ENCODE peak calls at places on chromosomes 7 and 10, in six cellular contexts. A is heart right ventricle; I is GM12878; Y is LoVo; F is activated T-cell treated with anti-CD3 and anti-CD28 coated beads, Interleukin-2, amount 50 U/mL, for 72 hours; G is mammary epithelial cell. S is an unnamed sample.

GRCh38 chr10:129541748-129542487 is 74.9 kb downstream of the MGMT start:
- DNase-seq in Y (no peak), F (no peak), A (no peak), I (no peak), G (no peak), S (no peak)

GRCh38 chr7:67484244-67484751 is 487.7 kb downstream of the TYW1 start:
- DNase-seq in Y (peak), G (peak), F (peak), A (peak), I (no peak), S (peak)

GRCh38 chr7:108581655-108582491 is 12.2 kb downstream of the DNAJB9 start:
- DNase-seq in G (peak), F (no peak), Y (peak), A (no peak), I (no peak), S (peak)

GRCh38 chr7:143415696-143416095 is 7.0 kb upstream of the EPHA1 start:
- DNase-seq in G (peak), Y (peak), F (no peak), A (no peak), I (no peak), S (peak)

GRCh38 chr10:71053169-71053895 is 159.0 kb upstream of the UNC5B start:
- DNase-seq in Y (no peak), A (no peak), F (no peak), G (no peak), I (no peak), S (no peak)

GRCh38 chr10:44958897-44959242 is 732 bp upstream of the RASSF4 start:
- DNase-seq in A (no peak), F (no peak), G (no peak), Y (no peak), I (no peak), S (no peak)

GRCh38 chr10:86693721-86694369 is 25.5 kb downstream of the LDB3 start:
- DNase-seq in Y (no peak), G (no peak), I (no peak), F (peak), A (peak), S (peak)

GRCh38 chr7:80596933-80597517 is 41.4 kb upstream of the CD36 start:
- DNase-seq in I (no peak), A (no peak), F (no peak), Y (no peak), G (no peak), S (no peak)

GRCh38 chr10:33559105-33559504 is 224.6 kb upstream of the NRP1 start:
- DNase-seq in F (no peak), Y (no peak), I (no peak), A (no peak), G (peak), S (peak)

GRCh38 chr7:118079369-118079768 is 104.6 kb upstream of the LSM8 start:
- DNase-seq in I (no peak), F (no peak), A (no peak), G (peak), Y (no peak), S (peak)

GRCh38 chr10:109963439-109963838 is 40.1 kb upstream of the XPNPEP1 start:
- DNase-seq in G (no peak), F (no peak), I (no peak), Y (no peak), A (no peak), S (no peak)